ENCODE peak calls at places on chromosomes 4 and X, in four cellular contexts. One of them, this sample, is unnamed.

GRCh38 chrX:101958139-101958538 is 26.3 kb upstream of the ZMAT1 start:
- DNase-seq in IMR-90: peak
- DNase-seq in GM12878: no peak
- DNase-seq in K562: no peak
- DNase-seq in this sample: no peak

GRCh38 chrX:78074088-78074487 is 30.0 kb upstream of the PGK1 start:
- DNase-seq in IMR-90: no peak
- DNase-seq in GM12878: no peak
- DNase-seq in K562: no peak
- DNase-seq in this sample: no peak

GRCh38 chrX:119758682-119759332 is 419 bp downstream of the SOWAHD start:
- DNase-seq in IMR-90: no peak
- DNase-seq in GM12878: no peak
- DNase-seq in K562: peak
- DNase-seq in this sample: peak

GRCh38 chr4:128812360-128812958 is 3.0 kb downstream of the JADE1 start:
- DNase-seq in IMR-90: peak
- DNase-seq in GM12878: no peak
- DNase-seq in K562: peak
- DNase-seq in this sample: peak

GRCh38 chrX:110086916-110087484 is 84.1 kb downstream of the TMEM164 start:
- DNase-seq in IMR-90: peak
- DNase-seq in GM12878: no peak
- DNase-seq in K562: peak
- DNase-seq in this sample: peak

GRCh38 chr4:115970859-115971258 is 857.4 kb upstream of the NDST4 start:
- DNase-seq in IMR-90: no peak
- DNase-seq in GM12878: no peak
- DNase-seq in K562: no peak
- DNase-seq in this sample: no peak

GRCh38 chr4:54099287-54099958 is 540 bp upstream of the GSX2 start:
- DNase-seq in IMR-90: no peak
- DNase-seq in GM12878: no peak
- DNase-seq in K562: no peak
- DNase-seq in this sample: no peak

GRCh38 chr4:83252782-83253405 is 31.7 kb downstream of the COQ2 start:
- DNase-seq in IMR-90: peak
- DNase-seq in GM12878: no peak
- DNase-seq in K562: peak
- DNase-seq in this sample: peak

GRCh38 chr4:40953253-40954118 is 203.7 kb downstream of the NSUN7 start:
- DNase-seq in IMR-90: no peak
- DNase-seq in GM12878: no peak
- DNase-seq in K562: no peak
- DNase-seq in this sample: peak

GRCh38 chrX:149312936-149313432 is 192.1 kb downstream of the IDS start:
- DNase-seq in IMR-90: no peak
- DNase-seq in GM12878: no peak
- DNase-seq in K562: no peak
- DNase-seq in this sample: no peak

GRCh38 chr4:3465698-3466671 is 2.9 kb downstream of the DOK7 start:
- DNase-seq in IMR-90: no peak
- DNase-seq in GM12878: no peak
- DNase-seq in K562: peak
- DNase-seq in this sample: no peak

GRCh38 chr4:61201562-61202099 is 1.5 kb downstream of the ADGRL3 start:
- DNase-seq in IMR-90: no peak
- DNase-seq in GM12878: no peak
- DNase-seq in K562: no peak
- DNase-seq in this sample: no peak

GRCh38 chr4:6582889-6583504 is 8.0 kb downstream of the MAN2B2 start:
- DNase-seq in IMR-90: peak
- DNase-seq in GM12878: peak
- DNase-seq in K562: peak
- DNase-seq in this sample: peak

GRCh38 chr4:123986268-123986798 is 589.7 kb downstream of the SPRY1 start:
- DNase-seq in IMR-90: peak
- DNase-seq in GM12878: no peak
- DNase-seq in K562: no peak
- DNase-seq in this sample: peak

GRCh38 chrX:18377802-18378201 is 23.3 kb upstream of the SCML2 start:
- DNase-seq in IMR-90: peak
- DNase-seq in GM12878: no peak
- DNase-seq in K562: peak
- DNase-seq in this sample: peak

GRCh38 chrX:40326186-40326965 is 228.6 kb upstream of the BCOR start:
- DNase-seq in IMR-90: no peak
- DNase-seq in GM12878: no peak
- DNase-seq in K562: no peak
- DNase-seq in this sample: no peak

GRCh38 chr4:100977746-100978397 is 369.5 kb downstream of the PPP3CA start:
- DNase-seq in IMR-90: no peak
- DNase-seq in GM12878: no peak
- DNase-seq in K562: no peak
- DNase-seq in this sample: no peak

GRCh38 chr4:94758700-94759399 is 1.1 kb downstream of the BMPR1B start:
- DNase-seq in IMR-90: no peak
- DNase-seq in GM12878: no peak
- DNase-seq in K562: no peak
- DNase-seq in this sample: peak

GRCh38 chrX:71669492-71669891 is 2.1 kb downstream of the LOC101059915 start:
- DNase-seq in IMR-90: no peak
- DNase-seq in GM12878: no peak
- DNase-seq in K562: no peak
- DNase-seq in this sample: no peak

GRCh38 chr4:119493419-119493818 is 135.2 kb downstream of the PDE5A start:
- DNase-seq in IMR-90: no peak
- DNase-seq in GM12878: no peak
- DNase-seq in K562: no peak
- DNase-seq in this sample: no peak

GRCh38 chr4:96170198-96170597 is 330.3 kb downstream of the PDHA2 start:
- DNase-seq in IMR-90: no peak
- DNase-seq in GM12878: no peak
- DNase-seq in K562: peak
- DNase-seq in this sample: no peak

GRCh38 chr4:7698586-7698985 is 241.1 kb downstream of the AFAP1 start:
- DNase-seq in IMR-90: peak
- DNase-seq in GM12878: no peak
- DNase-seq in K562: peak
- DNase-seq in this sample: no peak

GRCh38 chrX:12804655-12805054 is 13.4 kb downstream of the PRPS2 start:
- DNase-seq in IMR-90: no peak
- DNase-seq in GM12878: no peak
- DNase-seq in K562: no peak
- DNase-seq in this sample: no peak

GRCh38 chr4:22483551-22483981 is 32.3 kb downstream of the ADGRA3 start:
- DNase-seq in IMR-90: peak
- DNase-seq in GM12878: peak
- DNase-seq in K562: no peak
- DNase-seq in this sample: no peak

GRCh38 chr4:184348311-184349233 is 125.8 kb downstream of the IRF2 start:
- DNase-seq in IMR-90: peak
- DNase-seq in GM12878: peak
- DNase-seq in K562: peak
- DNase-seq in this sample: no peak
- TF ChIP-seq FOS in IMR-90: no peak
- TF ChIP-seq FOS in GM12878: no peak
- TF ChIP-seq FOS in K562: no peak
- TF ChIP-seq FOS in this sample: no peak

GRCh38 chrX:136143714-136144113 is 3.6 kb upstream of the FHL1 start:
- DNase-seq in IMR-90: no peak
- DNase-seq in GM12878: no peak
- DNase-seq in K562: no peak
- DNase-seq in this sample: no peak

GRCh38 chrX:136148391-136148790 is 1.1 kb downstream of the FHL1 start:
- DNase-seq in IMR-90: no peak
- DNase-seq in GM12878: no peak
- DNase-seq in K562: no peak
- DNase-seq in this sample: no peak

GRCh38 chrX:136147320-136147901 is at the start of gene FHL1:
- DNase-seq in IMR-90: peak
- DNase-seq in GM12878: no peak
- DNase-seq in K562: peak
- DNase-seq in this sample: peak

GRCh38 chrX:136146614-136147319 is 566 bp upstream of the FHL1 start:
- DNase-seq in IMR-90: no peak
- DNase-seq in GM12878: no peak
- DNase-seq in K562: no peak
- DNase-seq in this sample: peak

GRCh38 chrX:136147966-136148365 is 633 bp downstream of the FHL1 start:
- DNase-seq in IMR-90: no peak
- DNase-seq in GM12878: no peak
- DNase-seq in K562: no peak
- DNase-seq in this sample: no peak
- H3K27ac ChIP-seq in IMR-90: peak
- H3K27ac ChIP-seq in GM12878: no peak
- H3K27ac ChIP-seq in K562: no peak
- H3K27ac ChIP-seq in this sample: no peak

DNA sequence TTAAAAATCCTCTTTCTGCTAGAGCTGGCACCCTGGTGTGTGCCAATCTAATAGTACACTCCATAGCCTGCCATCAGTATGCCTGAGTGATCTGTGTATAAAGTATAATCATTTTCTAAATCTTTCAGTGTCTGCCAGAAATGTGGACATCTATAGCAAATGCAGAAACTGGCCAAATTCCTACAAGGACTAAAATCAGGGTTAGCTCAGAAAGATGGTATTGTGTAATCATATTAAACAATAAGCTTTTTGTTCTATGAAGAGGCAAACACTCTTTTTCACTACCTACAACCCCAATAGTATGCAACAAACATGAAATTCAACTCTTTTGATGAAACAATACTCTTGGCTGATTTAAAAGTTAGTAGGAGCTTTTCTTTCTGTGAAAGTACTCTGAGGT is 7.7 kb upstream of the TXLNG start:
- DNase-seq in IMR-90: peak
- DNase-seq in GM12878: no peak
- DNase-seq in K562: no peak
- DNase-seq in this sample: no peak
- TF ChIP-seq FOS in IMR-90: no peak
- TF ChIP-seq FOS in GM12878: no peak
- TF ChIP-seq FOS in K562: no peak
- TF ChIP-seq FOS in this sample: no peak

GRCh38 chr4:244471-244870 is 60.8 kb downstream of the ZNF732 start:
- DNase-seq in IMR-90: no peak
- DNase-seq in GM12878: peak
- DNase-seq in K562: peak
- DNase-seq in this sample: peak
- H3K27ac ChIP-seq in IMR-90: no peak
- H3K27ac ChIP-seq in GM12878: no peak
- H3K27ac ChIP-seq in K562: no peak
- H3K27ac ChIP-seq in this sample: no peak

This sample was measured in endothelial cell of umbilical vein.